ENCODE peak calls at places on chromosomes 3 and 15, in nine cellular contexts. R, D, T, N, S, X, M, L and Z are unnamed samples.

GRCh38 chr3:114060906-114061655 is 4.5 kb downstream of the QTRT2 start:
- DNase-seq in R (no peak), T (no peak), M (no peak), D (no peak), X (no peak), N (no peak), S (no peak), L (no peak), Z (no peak)

GRCh38 chr3:27568393-27568792 is 84.2 kb upstream of the SLC4A7 start:
- DNase-seq in T (peak), R (peak), D (peak), S (no peak), X (peak), M (peak), L (no peak), N (no peak), Z (peak)

GRCh38 chr3:141405025-141405424 is 36.7 kb downstream of the ZBTB38 start:
- DNase-seq in M (no peak), D (no peak), L (no peak), R (no peak), X (no peak), S (peak), T (peak), N (no peak), Z (peak)

GRCh38 chr3:13598926-13599886 is 50.3 kb downstream of the FBLN2 start:
- DNase-seq in T (peak), R (no peak), D (no peak), S (no peak), M (no peak), L (no peak), X (no peak), N (no peak), Z (peak)

GRCh38 chr3:89867286-89867685 is 759.9 kb downstream of the EPHA3 start:
- DNase-seq in N (no peak), D (no peak), T (peak), L (no peak), X (no peak), R (no peak), S (no peak), M (no peak), Z (no peak)

GRCh38 chr3:64414043-64414442 is 188.8 kb upstream of the PRICKLE2 start:
- DNase-seq in M (no peak), T (no peak), R (no peak), L (no peak), D (no peak), X (no peak), S (no peak), N (peak), Z (no peak)

GRCh38 chr15:31327674-31328424 is 1.2 kb downstream of the KLF13 start:
- DNase-seq in D (peak), X (peak), N (peak), M (peak), S (no peak), R (peak), T (peak), L (no peak), Z (peak)

GRCh38 chr15:43056696-43057095 is 49.1 kb downstream of the UBR1 start:
- DNase-seq in S (no peak), R (no peak), D (no peak), M (no peak), T (no peak), L (no peak), N (no peak), X (no peak), Z (no peak)

GRCh38 chr15:64285871-64286270 is 70.1 kb downstream of the CSNK1G1 start:
- DNase-seq in T (no peak), X (no peak), N (no peak), R (no peak), L (no peak), D (no peak), M (no peak), S (no peak), Z (no peak)

GRCh38 chr3:143585720-143586456 is 262.4 kb downstream of the SLC9A9 start:
- DNase-seq in R (no peak), S (no peak), X (no peak), M (no peak), L (no peak), T (no peak), D (no peak), N (no peak), Z (no peak)

GRCh38 chr3:132513057-132513456 is 84.0 kb upstream of the ACKR4 start:
- DNase-seq in T (no peak), M (no peak), N (no peak), D (no peak), R (no peak), X (no peak), L (no peak), S (no peak), Z (no peak)

GRCh38 chr15:98596131-98596530 is 52.2 kb upstream of the IGF1R start:
- DNase-seq in M (no peak), X (no peak), R (no peak), N (no peak), D (no peak), T (no peak), L (no peak), S (no peak), Z (no peak)

GRCh38 chr15:85473455-85473854 is 93.1 kb downstream of the AKAP13 start:
- DNase-seq in X (no peak), S (peak), D (no peak), L (peak), R (no peak), N (no peak), T (no peak), M (no peak), Z (peak)

GRCh38 chr3:18438586-18438985 is 13.4 kb upstream of the SATB1 start:
- DNase-seq in L (no peak), R (no peak), N (no peak), T (no peak), D (no peak), M (no peak), X (no peak), S (no peak), Z (no peak)

GRCh38 chr3:48633743-48634142 is 1.5 kb downstream of the SLC26A6 start:
- DNase-seq in R (no peak), M (no peak), D (no peak), S (no peak), T (no peak), L (no peak), N (no peak), X (no peak), Z (no peak)
- H3K4me3 ChIP-seq in R (no peak), M (no peak), D (no peak), S (no peak), T (no peak), L (peak), N (no peak), X (peak), Z (peak)

GRCh38 chr3:46466273-46466672 is 1.6 kb upstream of the LTF start:
- DNase-seq in N (no peak), D (no peak), S (no peak), L (no peak), M (no peak), T (no peak), R (no peak), X (peak), Z (no peak)

GRCh38 chr3:46467562-46467961 is 2.9 kb upstream of the LTF start:
- DNase-seq in R (no peak), X (no peak), N (no peak), T (no peak), D (no peak), S (no peak), M (no peak), L (no peak), Z (no peak)

GRCh38 chr3:46465196-46465520 is 453 bp upstream of the LTF start:
- DNase-seq in R (no peak), M (no peak), T (no peak), X (no peak), S (no peak), L (no peak), D (no peak), N (no peak), Z (no peak)

GRCh38 chr3:46468758-46469600 is 4.3 kb upstream of the LTF start:
- DNase-seq in T (no peak), R (no peak), N (no peak), D (no peak), M (no peak), X (no peak), L (no peak), S (no peak), Z (no peak)

DNA sequence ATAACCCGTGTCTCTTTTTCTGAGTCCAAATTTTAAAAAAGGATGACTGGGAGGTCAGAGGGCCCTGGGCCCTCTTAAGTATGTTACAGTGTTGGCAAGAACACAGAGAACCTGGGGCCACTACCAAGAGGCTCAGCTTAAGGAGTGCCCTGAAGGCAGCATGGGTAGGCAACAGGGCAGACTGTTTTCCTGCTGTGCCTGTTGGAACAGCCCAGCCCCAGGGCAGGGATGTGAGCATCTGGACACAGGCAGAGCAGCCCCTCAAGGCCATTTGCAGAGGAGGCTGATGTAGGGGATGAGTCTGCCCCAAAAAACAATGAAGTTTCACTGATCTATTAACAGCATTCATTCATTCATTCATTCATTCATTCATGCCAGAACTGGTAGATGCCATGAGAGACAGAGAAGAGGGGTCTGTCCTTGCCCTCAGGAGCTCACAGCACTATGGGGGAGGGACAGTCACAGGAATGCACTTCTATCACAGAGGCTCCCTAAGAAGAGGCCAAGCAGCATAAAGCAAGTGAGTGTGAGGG is 2.2 kb upstream of the LTF start:
- DNase-seq in T (no peak), M (no peak), N (no peak), D (no peak), L (no peak), S (no peak), X (no peak), R (no peak), Z (no peak)
- TF ChIP-seq CTCF in T (no peak), M (no peak), N (no peak), D (no peak), L (no peak), S (no peak), X (no peak), R (no peak), Z (no peak)

DNA sequence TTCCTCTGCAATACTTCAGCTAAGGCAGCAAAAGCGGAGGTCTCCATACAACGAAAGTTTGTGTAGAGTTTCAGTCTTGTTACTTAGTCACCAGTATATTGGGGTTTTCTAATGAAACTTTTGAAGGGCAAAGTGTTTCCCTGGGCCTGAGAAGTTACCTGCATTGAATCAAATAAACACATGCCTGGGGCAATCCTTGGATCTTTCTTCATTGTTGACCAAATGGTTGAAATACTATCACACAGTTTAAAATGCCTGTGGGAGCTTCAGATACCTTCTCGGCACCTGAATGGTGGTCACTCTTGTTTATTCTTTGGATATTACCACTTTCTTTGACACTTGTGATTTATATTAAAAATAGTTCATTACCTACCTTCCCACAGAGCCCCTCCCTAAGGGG is 988 bp upstream of the CHSY1 start:
- DNase-seq in D (no peak), M (no peak), R (no peak), X (no peak), T (no peak), L (no peak), N (no peak), S (no peak), Z (no peak)
- H3K4me3 ChIP-seq in D (peak), M (peak), R (no peak), X (peak), T (peak), L (peak), N (peak), S (peak), Z (peak)

DNA sequence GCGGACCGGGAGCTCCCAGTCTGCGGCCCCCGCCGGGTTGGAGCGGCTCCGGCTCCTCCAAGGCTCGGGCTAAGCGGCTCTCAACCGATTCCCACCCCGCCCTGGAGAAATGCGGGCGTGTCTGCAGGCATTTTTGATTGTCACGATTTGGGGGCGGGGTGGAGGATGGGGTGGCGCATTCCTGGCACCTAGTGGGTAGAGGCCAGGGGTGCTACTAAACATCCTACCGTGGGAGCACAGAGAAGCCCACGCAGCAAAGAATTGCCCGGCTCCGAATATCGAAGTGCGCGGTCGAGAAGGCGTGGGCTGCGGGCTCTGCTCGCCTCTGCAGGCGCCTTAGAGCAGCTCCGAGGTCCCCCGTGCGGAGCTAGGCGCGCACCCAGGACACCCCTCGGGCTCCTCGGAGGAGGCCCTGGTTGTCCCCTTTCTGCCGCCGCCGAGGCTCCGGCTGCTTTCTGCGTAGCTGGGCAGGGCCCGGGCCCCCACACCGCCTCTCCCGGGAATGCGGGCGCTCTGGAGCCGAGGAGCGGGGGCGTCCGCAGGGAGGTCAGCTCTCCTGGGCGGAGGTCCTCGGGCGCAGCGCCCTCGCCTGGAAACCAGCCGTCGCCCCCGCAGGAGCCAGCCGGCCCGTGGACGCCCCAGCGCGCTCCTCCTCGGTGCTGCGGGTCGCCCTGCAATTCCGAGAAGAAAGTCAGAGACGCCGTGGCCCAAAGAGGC is 16.5 kb upstream of the LAMP3 start:
- DNase-seq in S (peak), L (no peak), R (peak), X (peak), T (peak), M (peak), N (peak), D (peak), Z (no peak)
- TF ChIP-seq CTCF in S (no peak), L (peak), R (no peak), X (no peak), T (peak), M (no peak), N (peak), D (no peak), Z (no peak)

GRCh38 chr15:93608643-93609148 is 519.7 kb upstream of the RGMA start:
- DNase-seq in R (no peak), X (no peak), N (no peak), T (no peak), D (no peak), S (no peak), L (no peak), M (no peak), Z (no peak)

DNA sequence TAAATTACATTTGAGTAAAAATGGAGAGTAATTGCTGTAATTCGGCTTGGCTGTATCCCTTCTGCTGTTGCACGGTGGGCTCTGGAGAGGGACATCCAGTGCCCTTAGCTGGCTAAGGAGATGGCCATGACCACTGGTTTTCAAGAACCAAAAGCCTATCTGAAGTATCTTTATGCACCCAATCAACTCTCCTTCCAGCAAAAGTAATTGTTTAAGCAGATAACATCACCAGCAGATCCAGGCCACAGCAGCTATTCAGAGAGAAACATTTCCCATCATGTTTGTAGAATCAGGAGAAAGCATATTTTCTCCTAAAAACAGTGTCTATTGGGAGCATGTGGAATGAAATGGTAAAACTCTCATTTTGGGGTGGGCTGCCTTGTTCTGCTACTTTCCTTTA is 514.5 kb upstream of the RGMA start:
- DNase-seq in M (no peak), X (no peak), D (no peak), N (no peak), T (no peak), R (no peak), S (no peak), L (no peak), Z (no peak)
- H3K4me3 ChIP-seq in M (no peak), X (no peak), D (no peak), N (no peak), T (no peak), R (no peak), S (no peak), L (no peak), Z (no peak)

GRCh38 chr3:57864853-57865252 is 108.7 kb downstream of the SLMAP start:
- DNase-seq in T (no peak), S (no peak), N (no peak), D (no peak), R (no peak), X (no peak), L (no peak), M (no peak), Z (peak)
- TF ChIP-seq CTCF in T (peak), S (peak), N (peak), D (no peak), R (no peak), X (no peak), L (no peak), M (peak), Z (peak)

GRCh38 chr3:122024800-122025199 is 2.8 kb upstream of the ILDR1 start:
- DNase-seq in S (no peak), L (no peak), R (no peak), T (no peak), N (no peak), D (no peak), X (no peak), M (no peak), Z (no peak)

GRCh38 chr3:122023335-122023734 is 1.3 kb upstream of the ILDR1 start:
- DNase-seq in X (no peak), L (no peak), T (no peak), D (no peak), N (no peak), S (no peak), M (no peak), R (no peak), Z (no peak)

GRCh38 chr3:122021811-122022401 is at the start of gene ILDR1:
- DNase-seq in M (no peak), S (no peak), N (peak), T (no peak), L (no peak), D (no peak), X (peak), R (peak), Z (no peak)

GRCh38 chr3:122019493-122019892 is 2.6 kb downstream of the ILDR1 start:
- DNase-seq in T (no peak), L (no peak), N (no peak), M (no peak), S (no peak), D (no peak), X (no peak), R (no peak), Z (no peak)

DNA sequence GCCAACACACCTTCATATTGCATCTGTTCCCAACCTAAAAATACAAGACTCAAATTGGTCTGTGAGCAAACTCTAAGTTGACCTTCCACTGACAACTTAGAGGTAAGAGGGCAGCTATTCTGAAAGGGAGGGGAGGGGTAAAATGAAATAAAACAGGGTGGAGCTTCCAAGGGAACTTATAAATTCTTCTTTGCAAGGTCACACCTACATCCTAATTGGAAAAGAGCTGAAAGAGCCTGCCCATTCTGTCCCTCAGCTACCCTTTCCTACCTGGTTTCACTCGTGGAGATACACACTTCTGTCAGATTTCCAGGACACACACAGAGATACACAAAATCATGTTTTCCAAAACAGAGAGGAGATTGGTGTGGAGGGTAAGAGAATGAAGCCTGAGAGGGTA is 1.0 kb downstream of the ILDR1 start:
- DNase-seq in X (no peak), R (no peak), D (no peak), M (no peak), T (no peak), N (no peak), S (no peak), L (no peak), Z (no peak)
- H3K4me3 ChIP-seq in X (no peak), R (no peak), D (no peak), M (no peak), T (no peak), N (peak), S (no peak), L (no peak), Z (no peak)

GRCh38 chr3:33064929-33065328 is 32.0 kb downstream of the GLB1 start:
- DNase-seq in X (no peak), T (peak), D (no peak), R (no peak), S (no peak), L (no peak), M (no peak), N (no peak), Z (no peak)
- TF ChIP-seq CTCF in X (no peak), T (peak), D (no peak), R (no peak), S (no peak), L (no peak), M (no peak), N (peak), Z (no peak)

GRCh38 chr3:31531465-31531991 is 1.2 kb upstream of the STT3B start:
- DNase-seq in T (peak), M (no peak), S (peak), R (no peak), L (no peak), D (no peak), X (no peak), N (no peak), Z (peak)
- H3K4me3 ChIP-seq in T (peak), M (peak), S (peak), R (peak), L (peak), D (peak), X (peak), N (peak), Z (peak)

GRCh38 chr3:111616417-111617105 is 21.4 kb upstream of the ZBED2 start:
- DNase-seq in X (no peak), D (no peak), M (no peak), L (no peak), R (no peak), N (peak), T (peak), S (no peak), Z (peak)
- TF ChIP-seq CTCF in X (no peak), D (no peak), M (no peak), L (peak), R (no peak), N (peak), T (peak), S (no peak), Z (peak)